ENCODE peak calls at places on chromosomes 1 and 21, in six cellular contexts. P is stimulated activated CD4-positive, alpha-beta T cell treated with anti-CD3 and anti-CD28 coated beads, Interleukin-1b, Interleukin-23, amount 100 ng/mL, for 24 hours; F is central memory CD4-positive, alpha-beta T cell; R is islet precursor cell; Y is mammary epithelial cell; J is stomach. X is an unnamed sample.

GRCh38 chr1:203858055-203858454 is 3.3 kb upstream of the SNRPE start:
- DNase-seq in Y (peak), F (no peak), P (no peak), R (no peak), J (no peak), X (no peak)

GRCh38 chr21:34877485-34878128 is 171.5 kb downstream of the RUNX1 start:
- DNase-seq in F (no peak), R (no peak), J (peak), Y (no peak), P (no peak), X (peak)

GRCh38 chr21:27817061-27817460 is 850.2 kb upstream of the ADAMTS5 start:
- DNase-seq in J (no peak), Y (no peak), P (no peak), F (no peak), R (no peak), X (no peak)

GRCh38 chr1:164834641-164835040 is 275.7 kb downstream of the PBX1 start:
- DNase-seq in F (no peak), P (no peak), R (no peak), J (no peak), Y (no peak), X (no peak)

GRCh38 chr1:5491207-5491904 is 500.9 kb downstream of the NPHP4 start:
- DNase-seq in Y (no peak), R (no peak), F (no peak), P (no peak), J (no peak), X (peak)

GRCh38 chr1:65243492-65243891 is 65.9 kb upstream of the DNAJC6 start:
- DNase-seq in F (no peak), P (no peak), J (no peak), R (no peak), Y (no peak), X (no peak)

GRCh38 chr21:42616366-42617340 is 36.8 kb upstream of the PDE9A start:
- DNase-seq in Y (peak), R (no peak), F (peak), J (no peak), P (no peak), X (no peak)

GRCh38 chr1:84847253-84848247 is 45.5 kb downstream of the LPAR3 start:
- DNase-seq in J (peak), P (no peak), Y (peak), F (peak), R (no peak), X (no peak)

GRCh38 chr1:226814751-226815496 is 55.5 kb upstream of the PSEN2 start:
- DNase-seq in Y (peak), R (peak), J (peak), F (no peak), P (no peak), X (peak)

GRCh38 chr1:202165267-202165941 is 5.0 kb upstream of the PTPN7 start:
- DNase-seq in J (no peak), P (peak), F (no peak), Y (no peak), R (no peak), X (peak)

GRCh38 chr1:7975212-7975865 is 13.8 kb downstream of the PARK7 start:
- DNase-seq in P (no peak), R (peak), F (no peak), Y (peak), J (peak), X (peak)

GRCh38 chr1:110964400-110964903 is 730 bp upstream of the LRIF1 start:
- DNase-seq in R (no peak), Y (no peak), F (no peak), P (no peak), J (no peak), X (no peak)

GRCh38 chr1:94258873-94259331 is 21.5 kb upstream of the ARHGAP29 start:
- DNase-seq in R (no peak), Y (peak), P (no peak), F (no peak), J (no peak), X (no peak)

GRCh38 chr1:230069813-230070212 is 2.8 kb downstream of the GALNT2 start:
- DNase-seq in J (no peak), Y (peak), F (no peak), P (no peak), R (no peak), X (no peak)

GRCh38 chr1:69940816-69941215 is 264.6 kb downstream of the LRRC40 start:
- DNase-seq in J (no peak), R (no peak), P (no peak), F (no peak), Y (no peak), X (no peak)

GRCh38 chr1:164765993-164766720 is 207.2 kb downstream of the PBX1 start:
- DNase-seq in R (no peak), P (no peak), J (no peak), Y (no peak), F (no peak), X (no peak)

GRCh38 chr1:41502912-41503311 is 18.4 kb upstream of the EDN2 start:
- DNase-seq in J (no peak), F (no peak), R (no peak), Y (no peak), P (no peak), X (no peak)

GRCh38 chr1:221294244-221294643 is 415.0 kb downstream of the HLX start:
- DNase-seq in F (no peak), R (no peak), J (no peak), Y (peak), P (no peak), X (no peak)

GRCh38 chr1:91546301-91546581 is 45.6 kb downstream of the CDC7 start:
- DNase-seq in R (no peak), F (no peak), Y (no peak), P (no peak), J (no peak), X (no peak)

GRCh38 chr1:238226805-238227204 is 336.1 kb upstream of the ZP4 start:
- DNase-seq in J (no peak), F (no peak), R (no peak), Y (no peak), P (no peak), X (no peak)

GRCh38 chr1:111436726-111437125 is 9.2 kb upstream of the OVGP1 start:
- DNase-seq in F (no peak), J (no peak), Y (no peak), R (no peak), P (no peak), X (no peak)

GRCh38 chr1:206739411-206740076 is 31.0 kb upstream of the IL19 start:
- DNase-seq in P (no peak), F (peak), J (no peak), Y (no peak), R (peak), X (peak)

GRCh38 chr1:247335871-247336270 is 4.2 kb upstream of the ZNF496 start:
- DNase-seq in Y (no peak), J (no peak), F (no peak), P (no peak), R (no peak), X (peak)

GRCh38 chr1:63703661-63704060 is 70.2 kb upstream of the ROR1 start:
- DNase-seq in F (no peak), P (no peak), R (no peak), Y (no peak), J (no peak), X (no peak)

GRCh38 chr1:68346192-68346808 is 103.5 kb downstream of the RPE65 start:
- DNase-seq in J (no peak), P (no peak), R (no peak), Y (peak), F (no peak), X (peak)

GRCh38 chr1:164651378-164651951 is 92.5 kb downstream of the PBX1 start:
- DNase-seq in R (peak), J (peak), F (no peak), Y (no peak), P (no peak), X (no peak)

GRCh38 chr1:155967410-155968400 is 10.6 kb downstream of the ARHGEF2 start:
- DNase-seq in F (peak), Y (no peak), R (no peak), J (no peak), P (no peak), X (peak)

GRCh38 chr1:245648749-245649517 is 494.1 kb downstream of the KIF26B start:
- DNase-seq in J (no peak), Y (no peak), P (no peak), R (no peak), F (no peak), X (peak)

GRCh38 chr1:117828206-117828605 is 101.2 kb downstream of the GDAP2 start:
- DNase-seq in P (no peak), Y (no peak), F (no peak), R (peak), J (no peak), X (peak)

GRCh38 chr1:94741956-94742355 is 78.2 kb upstream of the SLC44A3 start:
- DNase-seq in R (no peak), P (no peak), J (no peak), Y (no peak), F (no peak), X (no peak)

GRCh38 chr21:42400525-42400924 is 3.2 kb upstream of the UBASH3A start:
- DNase-seq in J (no peak), F (no peak), Y (peak), P (no peak), R (no peak), X (no peak)

GRCh38 chr1:156579472-156579871 is at the start of gene TTC24:
- DNase-seq in P (no peak), Y (no peak), F (no peak), R (no peak), J (no peak), X (no peak)

GRCh38 chr1:93597697-93598096 is 83.9 kb downstream of the BCAR3 start:
- DNase-seq in R (no peak), P (no peak), Y (peak), F (no peak), J (peak), X (no peak)

GRCh38 chr1:180505732-180506335 is 3.5 kb upstream of the ACBD6 start:
- DNase-seq in F (no peak), Y (no peak), R (no peak), J (no peak), P (no peak), X (no peak)

GRCh38 chr21:28537371-28538079 is 455.2 kb downstream of the LTN1 start:
- DNase-seq in Y (peak), F (no peak), R (no peak), J (no peak), P (no peak), X (no peak)

GRCh38 chr1:114122891-114123621 is 30.6 kb downstream of the SYT6 start:
- DNase-seq in Y (peak), J (no peak), R (peak), P (no peak), F (no peak), X (peak)

X was measured in ELF-1.